ENCODE peak calls at places on chromosomes 2 and 18, in nine cellular contexts. One of them, this sample, is unnamed.

GRCh38 chr2:152222975-152223638 is 47.5 kb upstream of the STAM2 start:
- DNase-seq in breast epithelium: peak; percentile 31
- DNase-seq in T follicular helper cell: no peak
- DNase-seq in activated T-cell treated with anti-CD3 and anti-CD28 coated beads for 1 hour: no peak
- DNase-seq in stimulated activated CD8-positive, alpha-beta memory T cell treated with anti-CD3 and anti-CD28 coated beads, Interleukin-2, amount 100 ng/mL, for 48 hours: no peak
- DNase-seq in type B pancreatic cell: no peak
- DNase-seq in cerebellar cortex: peak; percentile 46
- DNase-seq in HEK293T: peak; percentile 35
- DNase-seq in aorta: peak; percentile 72
- DNase-seq in this sample: no peak

GRCh38 chr2:58146707-58147106 is 94.4 kb downstream of the FANCL start:
- DNase-seq in T follicular helper cell: no peak
- DNase-seq in activated T-cell treated with anti-CD3 and anti-CD28 coated beads for 1 hour: no peak
- DNase-seq in cerebellar cortex: no peak
- DNase-seq in HEK293T: no peak
- DNase-seq in stimulated activated CD8-positive, alpha-beta memory T cell treated with anti-CD3 and anti-CD28 coated beads, Interleukin-2, amount 100 ng/mL, for 48 hours: no peak
- DNase-seq in type B pancreatic cell: no peak
- DNase-seq in aorta: no peak
- DNase-seq in breast epithelium: no peak
- DNase-seq in this sample: no peak

GRCh38 chr2:99422599-99422998 is 67.2 kb downstream of the REV1 start:
- DNase-seq in type B pancreatic cell: no peak
- DNase-seq in stimulated activated CD8-positive, alpha-beta memory T cell treated with anti-CD3 and anti-CD28 coated beads, Interleukin-2, amount 100 ng/mL, for 48 hours: no peak
- DNase-seq in breast epithelium: no peak
- DNase-seq in cerebellar cortex: no peak
- DNase-seq in aorta: no peak
- DNase-seq in T follicular helper cell: no peak
- DNase-seq in HEK293T: no peak
- DNase-seq in activated T-cell treated with anti-CD3 and anti-CD28 coated beads for 1 hour: no peak
- DNase-seq in this sample: no peak

GRCh38 chr2:220664272-220665107 is 907.6 kb downstream of the EPHA4 start:
- DNase-seq in stimulated activated CD8-positive, alpha-beta memory T cell treated with anti-CD3 and anti-CD28 coated beads, Interleukin-2, amount 100 ng/mL, for 48 hours: no peak
- DNase-seq in breast epithelium: no peak
- DNase-seq in activated T-cell treated with anti-CD3 and anti-CD28 coated beads for 1 hour: no peak
- DNase-seq in cerebellar cortex: no peak
- DNase-seq in T follicular helper cell: no peak
- DNase-seq in HEK293T: no peak
- DNase-seq in type B pancreatic cell: no peak
- DNase-seq in aorta: no peak
- DNase-seq in this sample: no peak

GRCh38 chr18:12048010-12048826 is 45.4 kb upstream of the ANKRD62 start:
- DNase-seq in aorta: no peak
- DNase-seq in cerebellar cortex: no peak
- DNase-seq in type B pancreatic cell: peak; percentile 59
- DNase-seq in activated T-cell treated with anti-CD3 and anti-CD28 coated beads for 1 hour: no peak
- DNase-seq in breast epithelium: no peak
- DNase-seq in T follicular helper cell: no peak
- DNase-seq in HEK293T: no peak
- DNase-seq in stimulated activated CD8-positive, alpha-beta memory T cell treated with anti-CD3 and anti-CD28 coated beads, Interleukin-2, amount 100 ng/mL, for 48 hours: no peak
- DNase-seq in this sample: no peak

GRCh38 chr18:48996041-48996440 is 45.3 kb upstream of the SMAD7 start:
- DNase-seq in type B pancreatic cell: no peak
- DNase-seq in stimulated activated CD8-positive, alpha-beta memory T cell treated with anti-CD3 and anti-CD28 coated beads, Interleukin-2, amount 100 ng/mL, for 48 hours: no peak
- DNase-seq in cerebellar cortex: no peak
- DNase-seq in breast epithelium: no peak
- DNase-seq in activated T-cell treated with anti-CD3 and anti-CD28 coated beads for 1 hour: no peak
- DNase-seq in HEK293T: no peak
- DNase-seq in T follicular helper cell: no peak
- DNase-seq in aorta: no peak
- DNase-seq in this sample: no peak

GRCh38 chr18:44681039-44681595 is 429 bp downstream of the SETBP1 start:
- DNase-seq in aorta: no peak
- DNase-seq in HEK293T: no peak
- DNase-seq in T follicular helper cell: no peak
- DNase-seq in cerebellar cortex: peak; percentile 55
- DNase-seq in activated T-cell treated with anti-CD3 and anti-CD28 coated beads for 1 hour: no peak
- DNase-seq in type B pancreatic cell: no peak
- DNase-seq in breast epithelium: no peak
- DNase-seq in stimulated activated CD8-positive, alpha-beta memory T cell treated with anti-CD3 and anti-CD28 coated beads, Interleukin-2, amount 100 ng/mL, for 48 hours: no peak
- DNase-seq in this sample: no peak

GRCh38 chr2:105460048-105460732 is 61.3 kb upstream of the FHL2 start:
- DNase-seq in aorta: no peak
- DNase-seq in stimulated activated CD8-positive, alpha-beta memory T cell treated with anti-CD3 and anti-CD28 coated beads, Interleukin-2, amount 100 ng/mL, for 48 hours: no peak
- DNase-seq in breast epithelium: no peak
- DNase-seq in HEK293T: no peak
- DNase-seq in activated T-cell treated with anti-CD3 and anti-CD28 coated beads for 1 hour: no peak
- DNase-seq in cerebellar cortex: no peak
- DNase-seq in T follicular helper cell: no peak
- DNase-seq in type B pancreatic cell: no peak
- DNase-seq in this sample: no peak

GRCh38 chr2:174004900-174005605 is 39.9 kb upstream of the SP3 start:
- DNase-seq in cerebellar cortex: no peak
- DNase-seq in stimulated activated CD8-positive, alpha-beta memory T cell treated with anti-CD3 and anti-CD28 coated beads, Interleukin-2, amount 100 ng/mL, for 48 hours: no peak
- DNase-seq in aorta: peak; percentile 77
- DNase-seq in activated T-cell treated with anti-CD3 and anti-CD28 coated beads for 1 hour: no peak
- DNase-seq in breast epithelium: no peak
- DNase-seq in HEK293T: no peak
- DNase-seq in T follicular helper cell: no peak
- DNase-seq in type B pancreatic cell: no peak
- DNase-seq in this sample: no peak

GRCh38 chr2:190506666-190507065 is 27.9 kb downstream of the NEMP2 start:
- DNase-seq in stimulated activated CD8-positive, alpha-beta memory T cell treated with anti-CD3 and anti-CD28 coated beads, Interleukin-2, amount 100 ng/mL, for 48 hours: no peak
- DNase-seq in HEK293T: no peak
- DNase-seq in aorta: no peak
- DNase-seq in breast epithelium: no peak
- DNase-seq in activated T-cell treated with anti-CD3 and anti-CD28 coated beads for 1 hour: no peak
- DNase-seq in T follicular helper cell: no peak
- DNase-seq in cerebellar cortex: peak; percentile 22
- DNase-seq in type B pancreatic cell: no peak
- DNase-seq in this sample: no peak

GRCh38 chr2:64766841-64767669 is 113.3 kb upstream of the SERTAD2 start:
- DNase-seq in cerebellar cortex: peak; percentile 48
- DNase-seq in HEK293T: no peak
- DNase-seq in T follicular helper cell: no peak
- DNase-seq in aorta: no peak
- DNase-seq in stimulated activated CD8-positive, alpha-beta memory T cell treated with anti-CD3 and anti-CD28 coated beads, Interleukin-2, amount 100 ng/mL, for 48 hours: no peak
- DNase-seq in type B pancreatic cell: no peak
- DNase-seq in activated T-cell treated with anti-CD3 and anti-CD28 coated beads for 1 hour: no peak
- DNase-seq in breast epithelium: no peak
- DNase-seq in this sample: no peak

GRCh38 chr2:46657042-46657504 is 177.7 kb downstream of the TMEM247 start:
- DNase-seq in type B pancreatic cell: no peak
- DNase-seq in stimulated activated CD8-positive, alpha-beta memory T cell treated with anti-CD3 and anti-CD28 coated beads, Interleukin-2, amount 100 ng/mL, for 48 hours: no peak
- DNase-seq in T follicular helper cell: no peak
- DNase-seq in cerebellar cortex: peak; percentile 31
- DNase-seq in breast epithelium: peak; percentile 48
- DNase-seq in HEK293T: peak; percentile 47
- DNase-seq in aorta: no peak
- DNase-seq in activated T-cell treated with anti-CD3 and anti-CD28 coated beads for 1 hour: no peak
- DNase-seq in this sample: peak; percentile 13

GRCh38 chr2:85215074-85216050 is 82.2 kb downstream of the TCF7L1 start:
- DNase-seq in cerebellar cortex: no peak
- DNase-seq in activated T-cell treated with anti-CD3 and anti-CD28 coated beads for 1 hour: no peak
- DNase-seq in HEK293T: no peak
- DNase-seq in aorta: no peak
- DNase-seq in breast epithelium: peak; percentile 52
- DNase-seq in stimulated activated CD8-positive, alpha-beta memory T cell treated with anti-CD3 and anti-CD28 coated beads, Interleukin-2, amount 100 ng/mL, for 48 hours: no peak
- DNase-seq in type B pancreatic cell: peak; percentile 77
- DNase-seq in T follicular helper cell: no peak
- DNase-seq in this sample: peak; percentile 35

GRCh38 chr2:164779383-164780057 is 62.1 kb downstream of the COBLL1 start:
- DNase-seq in cerebellar cortex: no peak
- DNase-seq in stimulated activated CD8-positive, alpha-beta memory T cell treated with anti-CD3 and anti-CD28 coated beads, Interleukin-2, amount 100 ng/mL, for 48 hours: no peak
- DNase-seq in activated T-cell treated with anti-CD3 and anti-CD28 coated beads for 1 hour: no peak
- DNase-seq in breast epithelium: no peak
- DNase-seq in aorta: no peak
- DNase-seq in type B pancreatic cell: no peak
- DNase-seq in T follicular helper cell: no peak
- DNase-seq in HEK293T: no peak
- DNase-seq in this sample: no peak